ENCODE peak calls at places on chromosomes 2 and 18, in five cellular contexts. One of them, this sample, is unnamed.

GRCh38 chr2:16137080-16137755 is 196.9 kb downstream of the MYCN start:
- DNase-seq in CD8-positive, alpha-beta memory T cell: no peak
- DNase-seq in sigmoid colon: no peak
- DNase-seq in fibroblast of lung: no peak
- DNase-seq in PC-9: no peak
- DNase-seq in this sample: no peak

GRCh38 chr2:127857494-127857818 is 499 bp downstream of the POLR2D start:
- DNase-seq in PC-9: peak; percentile 11
- DNase-seq in sigmoid colon: no peak
- DNase-seq in CD8-positive, alpha-beta memory T cell: no peak
- DNase-seq in fibroblast of lung: peak; percentile 13
- DNase-seq in this sample: no peak

GRCh38 chr18:13290856-13291271 is 72.3 kb downstream of the LDLRAD4 start:
- DNase-seq in CD8-positive, alpha-beta memory T cell: no peak
- DNase-seq in sigmoid colon: no peak
- DNase-seq in PC-9: no peak
- DNase-seq in fibroblast of lung: no peak
- DNase-seq in this sample: no peak

GRCh38 chr2:29966256-29966655 is 44.9 kb upstream of the ALK start:
- DNase-seq in fibroblast of lung: no peak
- DNase-seq in sigmoid colon: no peak
- DNase-seq in PC-9: no peak
- DNase-seq in CD8-positive, alpha-beta memory T cell: no peak
- DNase-seq in this sample: no peak

GRCh38 chr2:178391701-178392100 is 59.3 kb downstream of the PRKRA start:
- DNase-seq in fibroblast of lung: peak; percentile 22
- DNase-seq in CD8-positive, alpha-beta memory T cell: no peak
- DNase-seq in PC-9: no peak
- DNase-seq in sigmoid colon: no peak
- DNase-seq in this sample: no peak

GRCh38 chr2:110883401-110883800 is 151.0 kb downstream of the ACOXL start:
- DNase-seq in CD8-positive, alpha-beta memory T cell: no peak
- DNase-seq in fibroblast of lung: peak; percentile 45
- DNase-seq in sigmoid colon: no peak
- DNase-seq in PC-9: no peak
- DNase-seq in this sample: no peak

GRCh38 chr2:233414777-233415570 is 60.7 kb downstream of the DGKD start:
- DNase-seq in CD8-positive, alpha-beta memory T cell: no peak
- DNase-seq in PC-9: peak; percentile 83
- DNase-seq in sigmoid colon: no peak
- DNase-seq in fibroblast of lung: peak; percentile 79
- DNase-seq in this sample: peak; percentile 34

GRCh38 chr2:215499330-215499729 is 63.5 kb upstream of the FN1 start:
- DNase-seq in PC-9: no peak
- DNase-seq in CD8-positive, alpha-beta memory T cell: no peak
- DNase-seq in fibroblast of lung: peak; percentile 69
- DNase-seq in sigmoid colon: no peak
- DNase-seq in this sample: no peak

GRCh38 chr2:99188357-99188756 is 7.4 kb downstream of the MRPL30 start:
- DNase-seq in fibroblast of lung: no peak
- DNase-seq in sigmoid colon: no peak
- DNase-seq in PC-9: no peak
- DNase-seq in CD8-positive, alpha-beta memory T cell: no peak
- DNase-seq in this sample: no peak

GRCh38 chr2:218381916-218382366 is at the start of gene SLC11A1:
- DNase-seq in CD8-positive, alpha-beta memory T cell: no peak
- DNase-seq in fibroblast of lung: no peak
- DNase-seq in sigmoid colon: peak; percentile 87
- DNase-seq in PC-9: no peak
- DNase-seq in this sample: no peak

GRCh38 chr2:60832621-60833020 is 48.8 kb upstream of the REL start:
- DNase-seq in CD8-positive, alpha-beta memory T cell: no peak
- DNase-seq in sigmoid colon: no peak
- DNase-seq in fibroblast of lung: no peak
- DNase-seq in PC-9: no peak
- DNase-seq in this sample: no peak

GRCh38 chr2:26668041-26668440 is 24.5 kb upstream of the KCNK3 start:
- DNase-seq in PC-9: no peak
- DNase-seq in sigmoid colon: peak; percentile 28
- DNase-seq in CD8-positive, alpha-beta memory T cell: no peak
- DNase-seq in fibroblast of lung: no peak
- DNase-seq in this sample: no peak

GRCh38 chr2:69013123-69013836 is at the start of gene ANTXR1:
- DNase-seq in sigmoid colon: peak; percentile 84
- DNase-seq in PC-9: peak; percentile 56
- DNase-seq in CD8-positive, alpha-beta memory T cell: peak; percentile 3
- DNase-seq in fibroblast of lung: peak; percentile 80
- DNase-seq in this sample: no peak

GRCh38 chr2:28587526-28588230 is 91.8 kb downstream of the PLB1 start:
- DNase-seq in PC-9: no peak
- DNase-seq in sigmoid colon: peak; percentile 38
- DNase-seq in CD8-positive, alpha-beta memory T cell: no peak
- DNase-seq in fibroblast of lung: no peak
- DNase-seq in this sample: no peak

GRCh38 chr18:35999925-36000324 is 27.4 kb downstream of the RMP24 start:
- DNase-seq in sigmoid colon: no peak
- DNase-seq in PC-9: no peak
- DNase-seq in fibroblast of lung: no peak
- DNase-seq in CD8-positive, alpha-beta memory T cell: no peak
- DNase-seq in this sample: no peak

GRCh38 chr2:10433264-10433947 is 14.7 kb downstream of the ODC1 start:
- DNase-seq in PC-9: no peak
- DNase-seq in sigmoid colon: no peak
- DNase-seq in fibroblast of lung: no peak
- DNase-seq in CD8-positive, alpha-beta memory T cell: no peak
- DNase-seq in this sample: no peak

GRCh38 chr2:135743860-135744259 is 2.2 kb downstream of the UBXN4 start:
- DNase-seq in PC-9: no peak
- DNase-seq in sigmoid colon: no peak
- DNase-seq in CD8-positive, alpha-beta memory T cell: no peak
- DNase-seq in fibroblast of lung: no peak
- DNase-seq in this sample: no peak

GRCh38 chr2:26982102-26982742 is 11.8 kb downstream of the MAPRE3 start:
- DNase-seq in sigmoid colon: peak; percentile 90
- DNase-seq in PC-9: peak; percentile 67
- DNase-seq in fibroblast of lung: peak; percentile 47
- DNase-seq in CD8-positive, alpha-beta memory T cell: no peak
- DNase-seq in this sample: peak; percentile 28

GRCh38 chr2:101714098-101714497 is 16.6 kb downstream of the MAP4K4 start:
- DNase-seq in sigmoid colon: no peak
- DNase-seq in PC-9: no peak
- DNase-seq in CD8-positive, alpha-beta memory T cell: no peak
- DNase-seq in fibroblast of lung: no peak
- DNase-seq in this sample: no peak

GRCh38 chr2:101720732-101721131 is 23.2 kb downstream of the MAP4K4 start:
- DNase-seq in CD8-positive, alpha-beta memory T cell: no peak
- DNase-seq in fibroblast of lung: no peak
- DNase-seq in sigmoid colon: no peak
- DNase-seq in PC-9: no peak
- DNase-seq in this sample: no peak

GRCh38 chr2:101717041-101717817 is 19.7 kb downstream of the MAP4K4 start:
- DNase-seq in sigmoid colon: no peak
- DNase-seq in PC-9: no peak
- DNase-seq in fibroblast of lung: no peak
- DNase-seq in CD8-positive, alpha-beta memory T cell: peak; percentile 58
- DNase-seq in this sample: no peak

GRCh38 chr2:101718993-101719571 is 21.6 kb downstream of the MAP4K4 start:
- DNase-seq in PC-9: no peak
- DNase-seq in CD8-positive, alpha-beta memory T cell: peak; percentile 69
- DNase-seq in fibroblast of lung: no peak
- DNase-seq in sigmoid colon: no peak
- DNase-seq in this sample: no peak

GRCh38 chr2:101718479-101718878 is 21.0 kb downstream of the MAP4K4 start:
- DNase-seq in PC-9: no peak
- DNase-seq in sigmoid colon: no peak
- DNase-seq in CD8-positive, alpha-beta memory T cell: no peak
- DNase-seq in fibroblast of lung: no peak
- DNase-seq in this sample: no peak
- H3K4me1 ChIP-seq in PC-9: peaks cover 18% of the 10 kb centered on the region
- H3K4me1 ChIP-seq in sigmoid colon: peaks cover 20% of the 10 kb centered on the region
- H3K4me1 ChIP-seq in CD8-positive, alpha-beta memory T cell: peaks cover 97% of the 10 kb centered on the region
- H3K4me1 ChIP-seq in fibroblast of lung: peaks cover 22% of the 10 kb centered on the region
- H3K4me1 ChIP-seq in this sample: peaks cover 8% of the 10 kb centered on the region

GRCh38 chr2:70347831-70348230 is 46.0 kb upstream of the FAM136A start:
- DNase-seq in sigmoid colon: no peak
- DNase-seq in CD8-positive, alpha-beta memory T cell: no peak
- DNase-seq in PC-9: no peak
- DNase-seq in fibroblast of lung: no peak
- DNase-seq in this sample: no peak
- H3K36me3 ChIP-seq in sigmoid colon: no peaks in the 10 kb centered on the region
- H3K36me3 ChIP-seq in CD8-positive, alpha-beta memory T cell: no peaks in the 10 kb centered on the region
- H3K36me3 ChIP-seq in PC-9: no peaks in the 10 kb centered on the region
- H3K36me3 ChIP-seq in fibroblast of lung: no peaks in the 10 kb centered on the region
- H3K36me3 ChIP-seq in this sample: no peaks in the 10 kb centered on the region

GRCh38 chr2:153230977-153231376 is 247.6 kb downstream of the RPRM start:
- DNase-seq in sigmoid colon: no peak
- DNase-seq in fibroblast of lung: no peak
- DNase-seq in PC-9: no peak
- DNase-seq in CD8-positive, alpha-beta memory T cell: no peak
- DNase-seq in this sample: no peak

GRCh38 chr2:153232474-153232873 is 246.1 kb downstream of the RPRM start:
- DNase-seq in fibroblast of lung: no peak
- DNase-seq in CD8-positive, alpha-beta memory T cell: no peak
- DNase-seq in PC-9: peak; percentile 8
- DNase-seq in sigmoid colon: no peak
- DNase-seq in this sample: no peak

DNA sequence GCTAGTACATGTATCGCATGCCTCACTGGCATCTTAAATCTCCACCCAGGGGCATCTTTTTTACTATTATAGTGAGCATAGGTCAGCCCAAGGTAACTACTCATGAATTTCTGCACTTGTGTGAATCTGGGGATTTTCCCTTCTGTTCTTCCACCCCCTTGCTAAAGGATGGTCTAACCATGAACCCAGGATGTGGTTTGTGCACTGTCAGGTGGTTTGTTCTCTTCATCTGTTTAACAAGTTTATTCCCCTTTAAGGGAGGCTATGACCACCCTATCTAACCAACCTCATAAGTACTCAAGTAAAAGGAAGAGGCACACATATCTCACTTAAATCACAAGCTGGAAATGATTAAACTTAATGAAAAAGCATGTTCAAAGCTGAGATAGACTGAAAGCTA is 243.0 kb downstream of the RPRM start:
- DNase-seq in sigmoid colon: no peak
- DNase-seq in PC-9: no peak
- DNase-seq in fibroblast of lung: no peak
- DNase-seq in CD8-positive, alpha-beta memory T cell: peak; percentile 60
- DNase-seq in this sample: no peak
- H3K4me1 ChIP-seq in sigmoid colon: no peaks in the 10 kb centered on the region
- H3K4me1 ChIP-seq in PC-9: no peaks in the 10 kb centered on the region
- H3K4me1 ChIP-seq in fibroblast of lung: no peaks in the 10 kb centered on the region
- H3K4me1 ChIP-seq in CD8-positive, alpha-beta memory T cell: peaks cover 9% of the 10 kb centered on the region
- H3K4me1 ChIP-seq in this sample: no peaks in the 10 kb centered on the region

DNA sequence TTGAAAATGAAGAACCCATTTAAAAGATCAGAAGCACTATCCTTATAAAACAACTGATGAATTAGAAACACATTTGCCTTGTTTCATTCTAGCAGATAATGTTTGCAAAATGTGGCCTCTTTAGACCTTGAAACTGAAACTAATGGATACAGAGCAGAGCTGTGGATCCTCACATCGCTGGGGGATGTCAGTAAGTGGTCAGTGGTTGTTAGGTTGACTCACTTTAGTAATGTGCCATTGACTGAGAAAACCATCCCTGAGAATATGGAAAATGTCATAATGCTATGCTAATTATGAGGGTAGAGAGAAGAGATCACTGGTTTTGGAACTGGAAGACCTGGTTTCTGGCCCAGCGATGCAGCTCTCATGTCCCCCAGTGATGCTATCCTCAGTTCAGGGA is 176.7 kb downstream of the MYO1B start:
- DNase-seq in PC-9: no peak
- DNase-seq in sigmoid colon: no peak
- DNase-seq in CD8-positive, alpha-beta memory T cell: no peak
- DNase-seq in fibroblast of lung: no peak
- DNase-seq in this sample: no peak
- H3K36me3 ChIP-seq in PC-9: no peaks in the 10 kb centered on the region
- H3K36me3 ChIP-seq in sigmoid colon: no peaks in the 10 kb centered on the region
- H3K36me3 ChIP-seq in CD8-positive, alpha-beta memory T cell: no peaks in the 10 kb centered on the region
- H3K36me3 ChIP-seq in fibroblast of lung: peaks cover 4% of the 10 kb centered on the region
- H3K36me3 ChIP-seq in this sample: peaks cover 7% of the 10 kb centered on the region

GRCh38 chr18:76613721-76614120 is 118.7 kb upstream of the ZNF516 start:
- DNase-seq in sigmoid colon: no peak
- DNase-seq in CD8-positive, alpha-beta memory T cell: no peak
- DNase-seq in fibroblast of lung: no peak
- DNase-seq in PC-9: no peak
- DNase-seq in this sample: no peak

GRCh38 chr18:76610012-76610411 is 115.0 kb upstream of the ZNF516 start:
- DNase-seq in CD8-positive, alpha-beta memory T cell: no peak
- DNase-seq in PC-9: no peak
- DNase-seq in sigmoid colon: no peak
- DNase-seq in fibroblast of lung: no peak
- DNase-seq in this sample: no peak

GRCh38 chr18:76615065-76615733 is 120.2 kb upstream of the ZNF516 start:
- DNase-seq in CD8-positive, alpha-beta memory T cell: no peak
- DNase-seq in PC-9: no peak
- DNase-seq in fibroblast of lung: peak; percentile 40
- DNase-seq in sigmoid colon: no peak
- DNase-seq in this sample: no peak

GRCh38 chr18:76610933-76611749 is 116.1 kb upstream of the ZNF516 start:
- DNase-seq in fibroblast of lung: peak; percentile 70
- DNase-seq in sigmoid colon: no peak
- DNase-seq in CD8-positive, alpha-beta memory T cell: no peak
- DNase-seq in PC-9: no peak
- DNase-seq in this sample: no peak

DNA sequence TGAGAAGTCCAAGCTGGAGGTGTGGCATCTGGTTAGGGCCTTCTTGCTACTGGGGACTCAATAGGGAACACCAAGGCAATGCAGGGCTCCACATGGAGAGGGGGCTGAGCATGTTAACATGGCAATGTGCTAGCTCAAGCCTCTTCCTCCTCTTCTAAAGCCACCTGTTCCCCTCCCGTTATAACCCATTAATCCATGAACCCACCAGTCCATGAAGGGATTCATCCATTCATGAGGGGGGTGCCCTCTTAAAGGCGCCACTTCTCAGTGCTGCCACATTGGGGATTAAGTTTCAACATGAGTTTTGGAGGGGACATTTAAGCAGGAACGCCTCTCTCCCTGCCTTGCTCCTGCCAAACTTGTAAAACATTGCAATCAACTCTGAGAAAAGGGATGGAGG is 118.0 kb upstream of the ZNF516 start:
- DNase-seq in CD8-positive, alpha-beta memory T cell: no peak
- DNase-seq in sigmoid colon: no peak
- DNase-seq in fibroblast of lung: no peak
- DNase-seq in PC-9: no peak
- DNase-seq in this sample: no peak
- H3K4me1 ChIP-seq in CD8-positive, alpha-beta memory T cell: no peaks in the 10 kb centered on the region
- H3K4me1 ChIP-seq in sigmoid colon: no peaks in the 10 kb centered on the region
- H3K4me1 ChIP-seq in fibroblast of lung: no peaks in the 10 kb centered on the region
- H3K4me1 ChIP-seq in PC-9: no peaks in the 10 kb centered on the region
- H3K4me1 ChIP-seq in this sample: peaks cover 11% of the 10 kb centered on the region